ENCODE peak calls at places on chromosomes 3 and 15, in ten cellular contexts. One of them, this sample, is unnamed.

GRCh38 chr3:11591006-11591360 is 52.7 kb downstream of the VGLL4 start:
- DNase-seq in fibroblast of mammary gland: no peak
- DNase-seq in AG09309: no peak
- DNase-seq in body of pancreas: no peak
- DNase-seq in NB4: no peak
- DNase-seq in choroid plexus epithelial cell: peak
- DNase-seq in heart right ventricle: no peak
- DNase-seq in hepatocyte: no peak
- DNase-seq in type B pancreatic cell: no peak
- DNase-seq in suprapubic skin: no peak
- DNase-seq in this sample: no peak

GRCh38 chr3:128623762-128624176 is 26.8 kb downstream of the RPN1 start:
- DNase-seq in fibroblast of mammary gland: peak
- DNase-seq in AG09309: peak
- DNase-seq in body of pancreas: no peak
- DNase-seq in NB4: no peak
- DNase-seq in choroid plexus epithelial cell: peak
- DNase-seq in heart right ventricle: no peak
- DNase-seq in hepatocyte: no peak
- DNase-seq in type B pancreatic cell: no peak
- DNase-seq in suprapubic skin: no peak
- DNase-seq in this sample: no peak

GRCh38 chr3:177597325-177598109 is 400.2 kb upstream of the TBL1XR1 start:
- DNase-seq in fibroblast of mammary gland: peak
- DNase-seq in AG09309: peak
- DNase-seq in body of pancreas: no peak
- DNase-seq in NB4: peak
- DNase-seq in choroid plexus epithelial cell: peak
- DNase-seq in heart right ventricle: no peak
- DNase-seq in hepatocyte: peak
- DNase-seq in type B pancreatic cell: no peak
- DNase-seq in suprapubic skin: no peak
- DNase-seq in this sample: peak

GRCh38 chr3:43035801-43036340 is 56.8 kb downstream of the GASK1A start:
- DNase-seq in fibroblast of mammary gland: no peak
- DNase-seq in AG09309: no peak
- DNase-seq in body of pancreas: no peak
- DNase-seq in NB4: no peak
- DNase-seq in choroid plexus epithelial cell: no peak
- DNase-seq in heart right ventricle: no peak
- DNase-seq in hepatocyte: no peak
- DNase-seq in type B pancreatic cell: peak
- DNase-seq in suprapubic skin: no peak
- DNase-seq in this sample: no peak

GRCh38 chr3:18758047-18758704 is 333.0 kb upstream of the SATB1 start:
- DNase-seq in fibroblast of mammary gland: peak
- DNase-seq in AG09309: peak
- DNase-seq in body of pancreas: peak
- DNase-seq in NB4: peak
- DNase-seq in choroid plexus epithelial cell: peak
- DNase-seq in heart right ventricle: no peak
- DNase-seq in hepatocyte: peak
- DNase-seq in type B pancreatic cell: no peak
- DNase-seq in suprapubic skin: no peak
- DNase-seq in this sample: peak

GRCh38 chr15:90036806-90037509 is 35.8 kb downstream of the ZNF710 start:
- DNase-seq in fibroblast of mammary gland: no peak
- DNase-seq in AG09309: no peak
- DNase-seq in body of pancreas: no peak
- DNase-seq in NB4: no peak
- DNase-seq in choroid plexus epithelial cell: peak
- DNase-seq in heart right ventricle: no peak
- DNase-seq in hepatocyte: no peak
- DNase-seq in type B pancreatic cell: no peak
- DNase-seq in suprapubic skin: peak
- DNase-seq in this sample: no peak

GRCh38 chr3:171192176-171192854 is 165.8 kb upstream of the SLC2A2 start:
- DNase-seq in fibroblast of mammary gland: peak
- DNase-seq in AG09309: peak
- DNase-seq in body of pancreas: no peak
- DNase-seq in NB4: no peak
- DNase-seq in choroid plexus epithelial cell: peak
- DNase-seq in heart right ventricle: no peak
- DNase-seq in hepatocyte: no peak
- DNase-seq in type B pancreatic cell: no peak
- DNase-seq in suprapubic skin: no peak
- DNase-seq in this sample: no peak

GRCh38 chr15:34065941-34066340 is 26.9 kb upstream of the AVEN start:
- DNase-seq in fibroblast of mammary gland: no peak
- DNase-seq in AG09309: no peak
- DNase-seq in body of pancreas: no peak
- DNase-seq in NB4: no peak
- DNase-seq in choroid plexus epithelial cell: no peak
- DNase-seq in heart right ventricle: no peak
- DNase-seq in hepatocyte: no peak
- DNase-seq in type B pancreatic cell: no peak
- DNase-seq in suprapubic skin: no peak
- DNase-seq in this sample: no peak

GRCh38 chr3:18035641-18036466 is 293.4 kb upstream of the TBC1D5 start:
- DNase-seq in fibroblast of mammary gland: no peak
- DNase-seq in AG09309: no peak
- DNase-seq in body of pancreas: no peak
- DNase-seq in NB4: no peak
- DNase-seq in choroid plexus epithelial cell: no peak
- DNase-seq in heart right ventricle: no peak
- DNase-seq in hepatocyte: no peak
- DNase-seq in type B pancreatic cell: no peak
- DNase-seq in suprapubic skin: no peak
- DNase-seq in this sample: no peak

GRCh38 chr3:175861916-175862315 is 1002.8 kb downstream of the NAALADL2 start:
- DNase-seq in fibroblast of mammary gland: no peak
- DNase-seq in AG09309: no peak
- DNase-seq in body of pancreas: no peak
- DNase-seq in NB4: no peak
- DNase-seq in choroid plexus epithelial cell: no peak
- DNase-seq in heart right ventricle: no peak
- DNase-seq in hepatocyte: no peak
- DNase-seq in type B pancreatic cell: no peak
- DNase-seq in suprapubic skin: no peak
- DNase-seq in this sample: no peak

GRCh38 chr15:57541271-57541670 is 50.4 kb upstream of the MYZAP start:
- DNase-seq in fibroblast of mammary gland: no peak
- DNase-seq in AG09309: no peak
- DNase-seq in body of pancreas: no peak
- DNase-seq in NB4: no peak
- DNase-seq in choroid plexus epithelial cell: no peak
- DNase-seq in heart right ventricle: no peak
- DNase-seq in hepatocyte: no peak
- DNase-seq in type B pancreatic cell: no peak
- DNase-seq in suprapubic skin: no peak
- DNase-seq in this sample: no peak

GRCh38 chr15:57544840-57545239 is 46.9 kb upstream of the MYZAP start:
- DNase-seq in fibroblast of mammary gland: no peak
- DNase-seq in AG09309: no peak
- DNase-seq in body of pancreas: no peak
- DNase-seq in NB4: no peak
- DNase-seq in choroid plexus epithelial cell: no peak
- DNase-seq in heart right ventricle: no peak
- DNase-seq in hepatocyte: no peak
- DNase-seq in type B pancreatic cell: no peak
- DNase-seq in suprapubic skin: no peak
- DNase-seq in this sample: no peak

GRCh38 chr15:57541805-57542504 is 49.7 kb upstream of the MYZAP start:
- DNase-seq in fibroblast of mammary gland: peak
- DNase-seq in AG09309: no peak
- DNase-seq in body of pancreas: peak
- DNase-seq in NB4: peak
- DNase-seq in choroid plexus epithelial cell: peak
- DNase-seq in heart right ventricle: peak
- DNase-seq in hepatocyte: peak
- DNase-seq in type B pancreatic cell: no peak
- DNase-seq in suprapubic skin: no peak
- DNase-seq in this sample: peak

GRCh38 chr15:57540736-57541135 is 51.0 kb upstream of the MYZAP start:
- DNase-seq in fibroblast of mammary gland: no peak
- DNase-seq in AG09309: no peak
- DNase-seq in body of pancreas: no peak
- DNase-seq in NB4: no peak
- DNase-seq in choroid plexus epithelial cell: no peak
- DNase-seq in heart right ventricle: no peak
- DNase-seq in hepatocyte: no peak
- DNase-seq in type B pancreatic cell: no peak
- DNase-seq in suprapubic skin: no peak
- DNase-seq in this sample: no peak

DNA sequence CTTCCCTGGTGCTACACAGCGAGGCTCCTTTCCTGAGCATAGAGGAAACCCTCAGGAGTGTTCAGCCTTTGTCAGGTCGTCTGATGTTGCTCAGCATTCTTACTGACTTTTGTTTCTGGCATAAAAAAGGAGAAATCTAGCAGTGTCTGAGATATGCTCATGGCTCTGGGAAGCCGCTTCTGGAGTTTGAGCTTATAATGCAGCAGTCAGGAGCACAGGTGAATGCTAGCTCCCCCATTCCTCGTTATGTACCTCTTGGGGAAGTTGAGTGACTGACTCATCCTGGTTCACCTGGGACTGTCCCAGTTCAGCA is 49.2 kb upstream of the MYZAP start:
- DNase-seq in fibroblast of mammary gland: no peak
- DNase-seq in AG09309: no peak
- DNase-seq in body of pancreas: no peak
- DNase-seq in NB4: no peak
- DNase-seq in choroid plexus epithelial cell: no peak
- DNase-seq in heart right ventricle: no peak
- DNase-seq in hepatocyte: no peak
- DNase-seq in type B pancreatic cell: no peak
- DNase-seq in suprapubic skin: no peak
- DNase-seq in this sample: no peak
- TF ChIP-seq CTCF in fibroblast of mammary gland: no peak
- TF ChIP-seq CTCF in AG09309: no peak
- TF ChIP-seq CTCF in body of pancreas: no peak
- TF ChIP-seq CTCF in NB4: no peak
- TF ChIP-seq CTCF in choroid plexus epithelial cell: no peak
- TF ChIP-seq CTCF in heart right ventricle: peak
- TF ChIP-seq CTCF in hepatocyte: no peak
- TF ChIP-seq CTCF in type B pancreatic cell: no peak
- TF ChIP-seq CTCF in suprapubic skin: no peak
- TF ChIP-seq CTCF in this sample: peak

DNA sequence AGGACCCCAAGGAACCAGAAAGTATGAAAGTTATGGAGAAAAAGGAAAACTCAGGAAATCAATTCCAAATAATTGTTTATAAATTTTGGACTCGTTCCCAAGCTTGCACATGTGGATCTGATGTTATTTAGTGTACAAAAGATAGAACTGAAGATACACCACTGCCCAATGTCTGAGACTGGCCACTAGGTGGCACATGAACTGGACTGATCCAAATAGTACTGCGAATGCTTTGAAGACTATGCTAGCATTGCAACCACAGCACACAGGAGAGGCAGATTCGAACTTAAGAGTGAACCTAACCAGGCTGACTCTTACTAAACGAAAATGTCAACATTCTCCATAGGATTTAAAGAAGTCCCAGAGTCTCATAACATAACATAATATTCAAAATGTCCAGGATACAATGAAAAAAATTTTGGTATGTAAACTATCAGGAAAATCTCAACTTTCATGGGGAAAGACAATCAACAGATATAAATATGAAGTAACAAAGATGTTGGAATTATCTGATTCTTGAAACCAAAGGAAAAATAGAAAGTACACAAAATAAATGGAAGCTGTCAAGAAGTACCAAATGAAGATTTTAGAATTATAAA is 596.7 kb downstream of the FGF12 start:
- DNase-seq in fibroblast of mammary gland: peak
- DNase-seq in AG09309: no peak
- DNase-seq in body of pancreas: peak
- DNase-seq in NB4: peak
- DNase-seq in choroid plexus epithelial cell: peak
- DNase-seq in heart right ventricle: no peak
- DNase-seq in hepatocyte: peak
- DNase-seq in type B pancreatic cell: no peak
- DNase-seq in suprapubic skin: no peak
- DNase-seq in this sample: peak
- TF ChIP-seq CTCF in fibroblast of mammary gland: peak
- TF ChIP-seq CTCF in AG09309: peak
- TF ChIP-seq CTCF in body of pancreas: peak
- TF ChIP-seq CTCF in NB4: peak
- TF ChIP-seq CTCF in choroid plexus epithelial cell: peak
- TF ChIP-seq CTCF in heart right ventricle: peak
- TF ChIP-seq CTCF in hepatocyte: peak
- TF ChIP-seq CTCF in type B pancreatic cell: peak
- TF ChIP-seq CTCF in suprapubic skin: peak
- TF ChIP-seq CTCF in this sample: peak

DNA sequence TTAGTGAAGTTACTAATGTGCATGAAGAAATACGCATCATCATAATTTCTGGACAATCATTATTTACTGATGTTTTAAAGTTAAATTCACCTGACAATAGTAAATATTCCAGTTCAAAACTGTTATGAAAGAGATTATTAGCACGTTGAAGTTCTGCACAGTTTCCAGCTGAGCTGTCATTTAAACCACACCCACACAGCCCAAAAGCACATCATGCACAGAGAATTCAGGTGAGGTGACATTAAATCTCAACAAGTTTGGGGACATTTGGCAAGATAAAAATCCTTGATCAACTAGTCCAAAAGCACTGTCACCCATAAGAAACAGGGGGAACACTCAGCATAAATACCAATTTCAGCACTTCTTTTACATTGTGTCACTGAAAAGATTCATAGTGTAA is 6.9 kb downstream of the NCEH1 start:
- DNase-seq in fibroblast of mammary gland: no peak
- DNase-seq in AG09309: no peak
- DNase-seq in body of pancreas: no peak
- DNase-seq in NB4: no peak
- DNase-seq in choroid plexus epithelial cell: no peak
- DNase-seq in heart right ventricle: no peak
- DNase-seq in hepatocyte: no peak
- DNase-seq in type B pancreatic cell: no peak
- DNase-seq in suprapubic skin: no peak
- DNase-seq in this sample: no peak
- TF ChIP-seq CTCF in fibroblast of mammary gland: no peak
- TF ChIP-seq CTCF in AG09309: no peak
- TF ChIP-seq CTCF in body of pancreas: no peak
- TF ChIP-seq CTCF in NB4: no peak
- TF ChIP-seq CTCF in choroid plexus epithelial cell: no peak
- TF ChIP-seq CTCF in heart right ventricle: no peak
- TF ChIP-seq CTCF in hepatocyte: no peak
- TF ChIP-seq CTCF in type B pancreatic cell: no peak
- TF ChIP-seq CTCF in suprapubic skin: no peak
- TF ChIP-seq CTCF in this sample: no peak

DNA sequence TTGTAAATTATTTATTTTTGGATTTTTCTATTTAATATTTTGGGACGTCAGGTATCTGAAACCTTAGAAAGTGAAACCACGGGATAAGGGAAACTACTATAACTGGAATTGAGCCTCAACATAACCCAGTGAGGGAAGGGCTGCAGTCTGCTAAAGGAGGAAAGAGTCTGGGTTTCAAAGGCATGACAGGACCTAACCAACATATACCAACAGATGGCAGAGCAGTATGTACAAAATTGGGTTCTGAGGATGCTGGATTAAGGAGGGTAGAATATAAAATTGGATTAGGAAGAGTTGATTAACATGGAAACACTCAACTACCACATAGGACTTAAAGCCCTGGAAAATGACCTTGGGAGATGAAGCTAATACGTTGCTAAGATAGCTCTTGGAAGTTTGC is 603.5 kb downstream of the MECOM start:
- DNase-seq in fibroblast of mammary gland: no peak
- DNase-seq in AG09309: no peak
- DNase-seq in body of pancreas: no peak
- DNase-seq in NB4: no peak
- DNase-seq in choroid plexus epithelial cell: peak
- DNase-seq in heart right ventricle: no peak
- DNase-seq in hepatocyte: no peak
- DNase-seq in type B pancreatic cell: no peak
- DNase-seq in suprapubic skin: no peak
- DNase-seq in this sample: peak
- TF ChIP-seq CTCF in fibroblast of mammary gland: peak
- TF ChIP-seq CTCF in AG09309: peak
- TF ChIP-seq CTCF in body of pancreas: no peak
- TF ChIP-seq CTCF in NB4: no peak
- TF ChIP-seq CTCF in choroid plexus epithelial cell: peak
- TF ChIP-seq CTCF in heart right ventricle: no peak
- TF ChIP-seq CTCF in hepatocyte: no peak
- TF ChIP-seq CTCF in type B pancreatic cell: no peak
- TF ChIP-seq CTCF in suprapubic skin: no peak
- TF ChIP-seq CTCF in this sample: no peak

This sample was measured in A673.